ENCODE peak calls at places on chromosome 22, in four cellular contexts. M, W, N and D are unnamed samples. For H3K27me3, the result is how much of the 10 kb centered on the place peaks cover.

GRCh38 chr22:21582801-21583740 is 15.6 kb downstream of the UBE2L3 start:
- DNase-seq in M (no peak), W (no peak), N (no peak), D (no peak)

GRCh38 chr22:37121887-37122591 is 12.5 kb upstream of the TMPRSS6 start:
- DNase-seq in N (no peak), M (peak), W (peak), D (no peak)

GRCh38 chr22:25051073-25051472 is 98.6 kb downstream of the KIAA1671 start:
- DNase-seq in M (no peak), N (no peak), W (peak), D (no peak)

GRCh38 chr22:35523167-35523928 is 17.3 kb upstream of the RASD2 start:
- DNase-seq in M (no peak), N (no peak), W (no peak), D (no peak)

GRCh38 chr22:36344106-36344827 is 43.5 kb downstream of the MYH9 start:
- DNase-seq in M (no peak), N (no peak), W (peak), D (no peak)

GRCh38 chr22:35930933-35931332 is 97.7 kb downstream of the RBFOX2 start:
- DNase-seq in N (no peak), W (peak), M (no peak), D (no peak)

GRCh38 chr22:19103881-19104821 is 18.1 kb downstream of the DGCR2 start:
- DNase-seq in N (no peak), M (no peak), W (no peak), D (no peak)

GRCh38 chr22:37207981-37208380 is 4.3 kb downstream of the SSTR3 start:
- DNase-seq in N (peak), W (no peak), M (no peak), D (no peak)

GRCh38 chr22:23315341-23315917 is 135.1 kb downstream of the BCR start:
- DNase-seq in N (peak), W (peak), M (no peak), D (peak)

GRCh38 chr22:41000941-41001721 is 50.0 kb downstream of the RBX1 start:
- DNase-seq in N (no peak), W (no peak), M (no peak), D (no peak)

DNA sequence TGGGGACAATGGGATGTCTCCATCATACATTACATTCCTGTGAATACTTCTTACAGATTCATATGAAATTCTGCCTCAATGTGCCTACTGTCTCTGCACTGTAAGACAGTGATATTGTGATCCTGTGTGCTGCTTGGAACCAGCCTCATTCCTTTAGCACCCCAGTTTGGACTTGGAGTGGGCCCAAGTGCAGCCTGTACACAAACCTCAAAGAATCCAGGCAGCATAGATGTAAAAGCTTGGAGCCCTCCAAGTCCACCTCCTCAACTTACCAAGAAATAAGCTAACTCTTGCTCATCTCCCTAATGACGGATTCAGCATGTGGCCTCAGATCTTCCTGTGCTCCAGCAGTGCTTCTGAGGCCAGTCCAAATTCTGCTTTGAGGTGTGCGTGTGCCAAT is 24.4 kb downstream of the GRAP2 start:
- DNase-seq in M (no peak), N (no peak), W (no peak), D (no peak)
- H3K27me3 ChIP-seq in M (under half), N (under half), W (under half), D (under half)

DNA sequence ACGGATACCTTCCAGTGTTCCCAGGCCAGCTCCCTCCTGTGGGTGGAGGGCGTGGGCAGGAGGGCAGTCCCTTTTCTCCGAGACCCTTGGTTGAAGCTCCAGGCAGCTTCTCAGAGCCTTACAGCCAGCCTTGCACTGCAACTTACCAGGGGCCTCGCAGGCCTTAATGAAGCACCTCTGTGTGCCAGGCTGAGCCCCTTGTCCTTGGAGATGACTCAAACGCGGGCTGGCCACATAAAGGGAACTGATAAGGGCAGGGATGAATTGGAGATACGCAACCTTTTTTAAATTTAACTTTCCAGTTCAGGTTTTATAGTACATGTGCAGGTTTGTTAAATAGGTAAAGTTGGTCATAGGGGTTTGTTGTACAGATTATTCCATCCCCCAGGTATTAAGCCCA is 72.7 kb downstream of the WNT7B start:
- DNase-seq in N (no peak), W (no peak), M (no peak), D (no peak)
- H3K27me3 ChIP-seq in N (under half), W (under half), M (under half), D (under half)

DNA sequence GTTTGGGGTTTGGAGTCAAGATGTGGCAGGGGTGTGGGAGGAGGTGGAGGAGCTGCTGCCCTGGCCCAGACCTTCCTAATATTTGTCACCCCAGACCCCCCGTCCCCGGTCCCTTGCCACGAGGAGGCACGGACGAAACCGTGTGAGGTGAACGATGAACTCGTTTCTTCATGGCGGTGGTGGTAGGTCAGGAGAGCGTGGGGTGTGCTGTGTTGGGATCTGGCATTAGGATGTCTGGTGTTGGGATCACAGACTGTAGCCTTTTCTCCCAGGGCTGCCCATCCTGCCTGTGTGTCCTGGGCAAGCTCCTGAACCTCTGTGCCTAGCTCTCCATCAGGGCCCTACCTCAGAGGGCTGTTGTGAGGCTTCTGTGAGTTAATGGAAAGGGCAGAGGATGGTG is 8.4 kb downstream of the MAPK8IP2 start:
- DNase-seq in W (peak), N (no peak), M (no peak), D (no peak)
- H3K27me3 ChIP-seq in W (under half), N (half or more), M (under half), D (half or more)

GRCh38 chr22:26276530-26277200 is 107.4 kb downstream of the SEZ6L start:
- DNase-seq in N (no peak), W (no peak), M (no peak), D (no peak)
- H3K27me3 ChIP-seq in N (under half), W (under half), M (under half), D (under half)

DNA sequence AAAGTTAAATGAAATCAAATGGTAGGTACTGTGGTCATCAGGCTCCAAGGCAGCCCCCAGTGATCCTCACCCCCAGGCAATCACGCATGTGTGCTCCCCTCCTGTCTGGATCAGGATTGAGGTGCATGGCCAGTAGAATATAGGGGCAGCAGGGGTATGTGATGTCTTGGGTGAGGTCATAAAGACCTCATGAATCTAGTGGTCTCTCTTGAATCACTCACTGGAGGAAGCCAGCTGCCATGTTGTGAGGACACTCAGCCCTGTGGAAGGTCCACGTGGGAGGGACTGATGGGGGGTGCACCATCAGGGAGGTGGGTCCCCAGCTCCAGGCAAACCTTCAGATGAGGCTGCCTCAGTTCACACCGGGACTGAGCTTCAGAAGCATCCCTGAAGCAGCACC is 6.8 kb upstream of the IL17REL start:
- DNase-seq in W (peak), N (no peak), M (no peak), D (no peak)
- H3K27me3 ChIP-seq in W (under half), N (under half), M (under half), D (under half)

GRCh38 chr22:20431520-20432237 is 5.9 kb downstream of the SCARF2 start:
- DNase-seq in M (no peak), N (peak), W (peak), D (no peak)
- H3K27me3 ChIP-seq in M (under half), N (half or more), W (under half), D (under half)

GRCh38 chr22:45503816-45504702 is 1.4 kb downstream of the FBLN1 start:
- DNase-seq in W (peak), N (no peak), M (no peak), D (no peak)

GRCh38 chr22:45506961-45507360 is 4.3 kb downstream of the FBLN1 start:
- DNase-seq in M (no peak), N (no peak), W (peak), D (no peak)

GRCh38 chr22:45507798-45508197 is 5.1 kb downstream of the FBLN1 start:
- DNase-seq in W (no peak), N (no peak), M (no peak), D (no peak)

GRCh38 chr22:45504703-45505341 is 2.1 kb downstream of the FBLN1 start:
- DNase-seq in W (peak), N (no peak), M (no peak), D (no peak)

GRCh38 chr22:45505991-45506743 is 3.5 kb downstream of the FBLN1 start:
- DNase-seq in M (no peak), W (no peak), N (no peak), D (no peak)
- H3K27me3 ChIP-seq in M (under half), W (under half), N (under half), D (under half)